ENCODE peak calls at places on chromosome 10, in six cellular contexts. T is ascending aorta, R is adrenal gland, W is PC-3, G is tibial artery, L is thyroid gland. S is an unnamed sample.

GRCh38 chr10:20743935-20744334 is 153.2 kb downstream of the NEBL start:
- DNase-seq in G (no peak), R (no peak), T (no peak), W (no peak), L (no peak), S (no peak)

GRCh38 chr10:125137601-125138438 is 22.5 kb downstream of the CTBP2 start:
- DNase-seq in T (no peak), R (peak), W (no peak), G (peak), L (peak), S (no peak)

GRCh38 chr10:16141499-16141898 is 281.2 kb upstream of the MINDY3 start:
- DNase-seq in W (no peak), T (no peak), L (no peak), R (no peak), G (no peak), S (no peak)

GRCh38 chr10:69851306-69851705 is 49.6 kb downstream of the COL13A1 start:
- DNase-seq in L (no peak), T (no peak), G (no peak), W (no peak), R (no peak), S (no peak)

GRCh38 chr10:14008648-14009072 is 322.1 kb downstream of the FRMD4A start:
- DNase-seq in L (no peak), R (no peak), T (no peak), G (no peak), W (peak), S (no peak)

GRCh38 chr10:5512881-5513698 is 11.7 kb upstream of the CALML3 start:
- DNase-seq in R (no peak), W (no peak), G (peak), L (no peak), T (no peak), S (peak)

GRCh38 chr10:42998481-42999384 is 78.1 kb upstream of the RET start:
- DNase-seq in G (peak), L (no peak), W (no peak), T (no peak), R (no peak), S (no peak)

GRCh38 chr10:35643151-35643975 is 1.3 kb upstream of the FZD8 start:
- DNase-seq in G (peak), L (peak), R (peak), W (peak), T (peak), S (peak)

GRCh38 chr10:43808136-43808535 is 159.5 kb upstream of the ZNF32 start:
- DNase-seq in R (no peak), G (no peak), L (no peak), W (no peak), T (no peak), S (no peak)

GRCh38 chr10:88819290-88819689 is 16.8 kb downstream of the LIPM start:
- DNase-seq in T (no peak), W (no peak), L (no peak), G (no peak), R (no peak), S (no peak)

GRCh38 chr10:109928393-109928792 is 5.1 kb upstream of the XPNPEP1 start:
- DNase-seq in R (no peak), G (no peak), W (no peak), T (no peak), L (no peak), S (no peak)

GRCh38 chr10:43461950-43462349 is 25.0 kb downstream of the ZNF487 start:
- DNase-seq in R (peak), L (no peak), G (no peak), W (peak), T (no peak), S (no peak)

GRCh38 chr10:29804025-29804852 is 169.5 kb upstream of the SVIL start:
- DNase-seq in R (peak), G (peak), T (no peak), W (peak), L (peak), S (no peak)

GRCh38 chr10:35307297-35307696 is 29.0 kb upstream of the CCNY start:
- DNase-seq in L (no peak), W (peak), T (no peak), R (no peak), G (no peak), S (no peak)

GRCh38 chr10:7622969-7623368 is 43.8 kb downstream of the ITIH5 start:
- DNase-seq in R (no peak), T (no peak), L (no peak), G (no peak), W (no peak), S (no peak)
- TF ChIP-seq CTCF in R (no peak), T (no peak), L (no peak), G (no peak), W (no peak), S (peak)

GRCh38 chr10:31134303-31134928 is 102.8 kb upstream of the ZNF438 start:
- DNase-seq in L (peak), W (peak), R (no peak), T (no peak), G (peak), S (no peak)
- H3K4me3 ChIP-seq in L (no peak), W (peak), R (peak), T (peak), G (peak), S (peak)

GRCh38 chr10:114077347-114077746 is 33.7 kb downstream of the ADRB1 start:
- DNase-seq in L (no peak), W (no peak), R (no peak), G (no peak), T (no peak), S (no peak)
- H3K27ac ChIP-seq in L (no peak), W (no peak), R (no peak), G (no peak), T (no peak), S (peak)

DNA sequence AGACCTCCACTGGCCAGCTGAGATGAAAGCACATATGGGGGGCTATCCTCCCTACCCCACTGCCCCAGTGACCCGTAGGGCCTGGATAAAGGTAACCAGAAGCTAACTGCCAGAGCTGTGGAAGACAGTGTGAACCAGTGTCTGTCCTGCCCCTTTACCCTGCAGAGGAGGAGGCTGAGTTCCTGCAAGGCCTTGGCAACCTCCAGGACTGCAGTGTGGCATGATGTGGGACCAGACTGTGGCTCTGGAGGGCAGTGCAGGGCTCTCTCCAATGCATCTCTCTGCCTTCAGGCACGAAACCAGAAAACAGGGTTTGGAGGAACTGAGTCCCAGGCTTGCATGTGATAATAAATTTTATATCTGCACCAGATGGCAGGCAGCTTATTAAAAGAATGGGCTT is 93.1 kb downstream of the EPC1 start:
- DNase-seq in L (no peak), W (no peak), R (no peak), T (no peak), G (no peak), S (no peak)
- TF ChIP-seq CTCF in L (no peak), W (no peak), R (no peak), T (no peak), G (no peak), S (no peak)

DNA sequence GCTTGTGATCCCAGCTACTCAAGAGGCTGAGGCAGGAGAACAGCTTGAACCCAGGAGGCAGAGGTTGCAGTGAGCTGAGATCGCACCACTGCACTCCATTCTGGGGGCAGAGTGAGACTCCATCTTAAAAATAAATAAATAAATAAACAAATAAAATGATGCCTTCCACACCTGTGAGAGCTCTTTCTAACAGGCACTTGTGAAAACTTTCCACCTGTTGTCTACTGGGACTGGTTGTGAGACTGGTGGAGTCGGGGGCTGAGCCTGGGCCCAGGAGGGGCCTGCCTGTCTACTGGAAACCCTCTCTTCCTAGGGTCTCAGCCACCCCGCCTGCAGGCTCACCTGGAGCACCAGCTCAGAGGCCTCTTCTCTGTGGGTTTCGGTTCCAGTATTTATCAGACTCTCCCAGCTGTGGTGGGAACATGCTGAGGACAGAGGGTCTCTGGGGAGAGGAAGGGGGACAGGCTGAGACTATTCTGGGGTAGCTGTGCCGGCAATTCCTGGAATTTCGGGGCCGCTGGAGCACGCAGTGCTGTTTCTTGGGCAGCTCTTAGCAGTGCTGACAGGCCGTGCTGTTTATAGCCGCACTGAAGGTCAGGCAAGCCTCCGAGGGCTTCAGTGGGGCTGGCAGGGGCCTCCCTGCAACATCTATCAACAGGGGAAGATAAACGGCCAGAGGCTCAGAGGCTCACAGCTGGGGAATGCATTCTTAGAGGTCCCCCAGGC is 3.8 kb downstream of the LDB3 start:
- DNase-seq in R (peak), L (peak), T (no peak), W (no peak), G (peak), S (no peak)
- H3K4me3 ChIP-seq in R (no peak), L (no peak), T (peak), W (no peak), G (peak), S (peak)

GRCh38 chr10:131088619-131089018 is 222.9 kb downstream of the TCERG1L start:
- DNase-seq in R (no peak), W (no peak), G (no peak), T (no peak), L (no peak), S (no peak)
- H3K27ac ChIP-seq in R (no peak), W (no peak), G (no peak), T (no peak), L (no peak), S (no peak)

GRCh38 chr10:119355930-119356329 is 148.6 kb downstream of the GRK5 start:
- DNase-seq in G (no peak), T (no peak), W (peak), R (no peak), L (no peak), S (no peak)
- TF ChIP-seq CTCF in G (peak), T (no peak), W (peak), R (peak), L (peak), S (no peak)

DNA sequence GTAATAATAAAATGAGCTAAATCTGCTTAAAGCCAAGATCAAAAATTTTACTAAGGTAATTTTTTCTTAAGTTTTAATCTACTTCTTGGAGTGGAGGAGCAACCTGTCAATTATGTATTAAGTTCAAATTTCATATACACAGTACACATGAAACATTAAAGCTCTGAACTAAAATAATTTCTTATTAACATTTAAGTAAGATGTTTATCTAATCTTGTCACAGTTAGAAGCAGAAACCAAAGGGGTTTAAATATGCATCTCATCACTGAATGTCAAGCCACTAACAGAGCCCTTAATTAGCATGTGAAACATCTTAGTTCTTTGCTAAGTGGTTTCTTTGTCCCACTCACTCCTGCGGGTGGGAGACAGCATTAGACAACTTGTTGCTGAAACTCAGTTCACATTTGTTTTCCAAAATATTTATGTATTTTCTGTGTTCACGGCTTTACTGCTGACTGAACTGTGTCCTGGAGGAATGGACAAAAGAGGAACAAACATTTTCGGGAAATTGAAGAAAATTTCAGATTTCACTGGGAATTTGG is 130.9 kb upstream of the MBL2 start:
- DNase-seq in R (no peak), G (no peak), L (no peak), W (no peak), T (no peak), S (no peak)
- H3K4me3 ChIP-seq in R (no peak), G (no peak), L (no peak), W (no peak), T (no peak), S (no peak)

GRCh38 chr10:78301891-78302738 is 268.5 kb downstream of the RPS24 start:
- DNase-seq in G (no peak), R (no peak), W (peak), T (no peak), L (peak), S (no peak)
- H3K27ac ChIP-seq in G (peak), R (peak), W (no peak), T (peak), L (peak), S (peak)

GRCh38 chr10:89852872-89853271 is 151.5 kb downstream of the KIF20B start:
- DNase-seq in L (no peak), W (no peak), G (no peak), T (no peak), R (no peak), S (no peak)
- TF ChIP-seq CTCF in L (no peak), W (no peak), G (no peak), T (no peak), R (no peak), S (no peak)